ENCODE peak calls at places on chromosome 3, in eight cellular contexts. B, G, H, W, X, K, C and D are unnamed samples.

GRCh38 chr3:140736863-140737460 is 59.1 kb downstream of the TRIM42 start:
- DNase-seq in B (no peak), C (peak), K (peak), G (peak), X (no peak), H (peak), W (peak), D (peak)

GRCh38 chr3:184710870-184711365 is 946 bp downstream of the MAGEF1 start:
- DNase-seq in G (no peak), B (no peak), K (no peak), C (no peak), X (no peak), W (peak), H (no peak), D (no peak)

GRCh38 chr3:97687734-97688133 is 76.8 kb upstream of the ARL6 start:
- DNase-seq in H (no peak), G (no peak), B (no peak), K (no peak), C (no peak), X (no peak), W (no peak), D (peak)

GRCh38 chr3:182484184-182484583 is 309.1 kb upstream of the ATP11B start:
- DNase-seq in B (no peak), K (no peak), G (peak), C (no peak), W (no peak), H (no peak), X (no peak), D (no peak)

GRCh38 chr3:157078131-157078835 is 81.7 kb downstream of the CCNL1 start:
- DNase-seq in C (no peak), B (no peak), H (no peak), X (no peak), W (no peak), K (no peak), G (no peak), D (no peak)

GRCh38 chr3:195186041-195186709 is 84.8 kb downstream of the XXYLT1 start:
- DNase-seq in H (no peak), W (no peak), X (no peak), B (no peak), G (no peak), C (no peak), K (no peak), D (no peak)

GRCh38 chr3:128319107-128319506 is 147.6 kb downstream of the DNAJB8 start:
- DNase-seq in X (peak), B (no peak), K (no peak), W (no peak), C (no peak), G (no peak), H (no peak), D (no peak)

GRCh38 chr3:142987080-142987700 is 14.2 kb upstream of the U2SURP start:
- DNase-seq in B (peak), H (no peak), K (no peak), W (peak), G (peak), X (no peak), C (peak), D (no peak)

GRCh38 chr3:112979244-112979832 is 4.4 kb upstream of the CD200R1 start:
- DNase-seq in B (no peak), W (peak), K (no peak), X (no peak), C (peak), H (no peak), G (peak), D (no peak)

GRCh38 chr3:170171563-170171962 is 10.0 kb downstream of the PHC3 start:
- DNase-seq in W (no peak), C (no peak), K (no peak), G (no peak), H (no peak), X (no peak), B (no peak), D (no peak)

GRCh38 chr3:12522721-12523120 is 22.6 kb downstream of the MKRN2OS start:
- DNase-seq in H (no peak), K (no peak), B (no peak), C (no peak), X (no peak), W (no peak), G (no peak), D (no peak)

GRCh38 chr3:38984110-38984509 is 67.6 kb downstream of the SCN11A start:
- DNase-seq in B (no peak), X (no peak), C (no peak), G (no peak), W (no peak), H (no peak), K (no peak), D (no peak)

GRCh38 chr3:188327433-188327832 is 173.5 kb downstream of the LPP start:
- DNase-seq in C (no peak), B (no peak), H (no peak), K (no peak), G (no peak), W (no peak), X (no peak), D (no peak)
- H3K27ac ChIP-seq in C (no peak), B (no peak), H (no peak), K (peak), G (no peak), W (no peak), X (peak), D (no peak)

GRCh38 chr3:177824841-177825240 is 627.6 kb upstream of the TBL1XR1 start:
- DNase-seq in G (no peak), K (no peak), H (no peak), X (no peak), W (no peak), B (no peak), C (no peak), D (no peak)
- H3K27ac ChIP-seq in G (no peak), K (no peak), H (peak), X (peak), W (peak), B (peak), C (no peak), D (no peak)

DNA sequence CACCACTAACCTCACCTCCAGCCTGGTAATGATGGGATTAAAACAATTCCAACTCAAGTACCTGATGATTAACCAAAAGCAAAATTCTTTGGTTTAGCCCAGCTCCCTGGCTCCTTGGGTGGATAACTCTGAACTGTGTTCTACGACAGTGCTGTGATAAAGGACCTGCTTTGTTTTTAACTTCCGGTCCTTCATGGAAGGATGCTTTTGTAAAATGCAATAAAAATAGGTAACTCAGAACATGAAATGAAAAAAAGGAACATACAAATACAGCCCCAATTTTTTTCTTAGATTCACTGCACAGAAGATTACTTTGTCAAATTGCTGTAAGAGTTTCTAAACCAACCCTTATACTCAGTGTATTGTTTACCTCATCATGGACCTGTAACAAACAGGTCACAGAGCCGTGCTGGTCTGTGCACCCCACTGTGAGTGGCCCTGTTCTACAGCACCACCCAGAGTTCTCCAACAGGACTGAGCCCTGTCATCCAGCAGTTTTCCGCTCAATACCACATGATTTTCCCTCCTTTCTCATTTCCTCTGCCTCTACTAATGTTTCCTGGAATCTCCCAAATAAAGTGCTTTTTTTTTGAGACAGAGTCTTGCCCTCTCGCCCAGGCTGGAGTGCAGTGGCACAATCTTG is 4.9 kb upstream of the PCYT1A start:
- DNase-seq in K (no peak), G (no peak), W (no peak), H (no peak), X (no peak), B (no peak), C (no peak), D (no peak)
- H3K27ac ChIP-seq in K (no peak), G (no peak), W (no peak), H (no peak), X (no peak), B (no peak), C (no peak), D (no peak)

GRCh38 chr3:154791611-154792010 is 288.5 kb upstream of the MME start:
- DNase-seq in C (no peak), W (no peak), X (no peak), H (no peak), B (no peak), K (no peak), G (no peak), D (no peak)

GRCh38 chr3:154792828-154793227 is 287.3 kb upstream of the MME start:
- DNase-seq in G (no peak), K (no peak), X (no peak), H (no peak), B (no peak), C (no peak), W (no peak), D (no peak)

GRCh38 chr3:154794383-154794782 is 285.7 kb upstream of the MME start:
- DNase-seq in C (no peak), K (no peak), W (no peak), X (no peak), G (no peak), H (no peak), B (no peak), D (no peak)

GRCh38 chr3:154795582-154795981 is 284.5 kb upstream of the MME start:
- DNase-seq in K (no peak), B (no peak), H (no peak), X (no peak), G (peak), W (peak), C (no peak), D (no peak)

DNA sequence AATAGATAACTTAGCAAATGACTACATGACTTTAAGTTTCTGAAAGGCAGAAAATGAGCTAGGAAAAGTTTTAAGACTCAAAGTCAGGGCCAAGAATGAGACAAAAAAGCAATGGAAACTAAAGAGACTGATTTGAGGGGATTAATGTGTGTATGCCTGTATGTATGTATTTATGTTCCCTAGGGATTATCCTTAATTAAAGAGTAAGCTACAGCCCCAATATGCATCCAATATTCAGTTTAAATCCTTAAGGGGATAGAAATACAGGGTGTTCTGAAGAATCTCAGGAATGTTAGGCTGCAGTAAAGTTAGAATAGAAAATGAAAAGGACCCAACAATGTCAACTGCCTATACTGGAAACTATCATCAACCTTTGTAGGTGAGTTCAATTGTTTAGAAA is 285.1 kb upstream of the MME start:
- DNase-seq in K (no peak), X (no peak), H (no peak), B (no peak), W (no peak), G (no peak), C (no peak), D (no peak)
- H3K27ac ChIP-seq in K (no peak), X (no peak), H (no peak), B (no peak), W (peak), G (no peak), C (no peak), D (no peak)

GRCh38 chr3:178072391-178072790 is 463.8 kb upstream of the KCNMB2 start:
- DNase-seq in G (no peak), B (no peak), X (no peak), H (no peak), C (no peak), W (peak), K (no peak), D (no peak)
- H3K27ac ChIP-seq in G (no peak), B (no peak), X (no peak), H (no peak), C (no peak), W (no peak), K (no peak), D (no peak)

GRCh38 chr3:123150449-123150954 is 51.2 kb upstream of the SEC22A start:
- DNase-seq in H (no peak), K (no peak), C (no peak), X (no peak), G (no peak), B (no peak), W (no peak), D (no peak)
- H3K27ac ChIP-seq in H (no peak), K (no peak), C (no peak), X (no peak), G (peak), B (no peak), W (no peak), D (no peak)

GRCh38 chr3:167978486-167978885 is 117.2 kb downstream of the GOLIM4 start:
- DNase-seq in X (no peak), W (no peak), C (no peak), B (no peak), G (no peak), H (no peak), K (no peak), D (no peak)
- H3K27ac ChIP-seq in X (no peak), W (no peak), C (no peak), B (no peak), G (no peak), H (no peak), K (no peak), D (no peak)

GRCh38 chr3:126270145-126270811 is 86.9 kb downstream of the KLF15 start:
- DNase-seq in B (no peak), X (peak), G (no peak), K (peak), H (peak), C (no peak), W (peak), D (no peak)
- H3K27ac ChIP-seq in B (no peak), X (peak), G (no peak), K (peak), H (peak), C (no peak), W (no peak), D (no peak)